ENCODE peak calls at places on chromosome 22, in eight cellular contexts. One of them, this sample, is unnamed.

GRCh38 chr22:29485448-29485847 is 5.4 kb downstream of the NEFH start:
- DNase-seq in CD8-positive, alpha-beta T cell: no peak
- DNase-seq in HCT116: no peak
- DNase-seq in body of pancreas: no peak
- DNase-seq in heart right ventricle: no peak
- DNase-seq in spleen: no peak
- DNase-seq in hepatocyte: no peak
- DNase-seq in thoracic aorta: no peak
- DNase-seq in this sample: no peak

GRCh38 chr22:33851985-33852384 is 68.3 kb downstream of the LARGE1 start:
- DNase-seq in CD8-positive, alpha-beta T cell: no peak
- DNase-seq in HCT116: no peak
- DNase-seq in body of pancreas: no peak
- DNase-seq in heart right ventricle: no peak
- DNase-seq in spleen: no peak
- DNase-seq in hepatocyte: no peak
- DNase-seq in thoracic aorta: no peak
- DNase-seq in this sample: no peak

GRCh38 chr22:36144886-36145541 is 15.5 kb downstream of the APOL3 start:
- DNase-seq in CD8-positive, alpha-beta T cell: peak; percentile 42
- DNase-seq in HCT116: peak; percentile 13
- DNase-seq in body of pancreas: peak; percentile 77
- DNase-seq in heart right ventricle: peak; percentile 79
- DNase-seq in spleen: peak; percentile 81
- DNase-seq in hepatocyte: peak; percentile 82
- DNase-seq in thoracic aorta: no peak
- DNase-seq in this sample: peak; percentile 51

GRCh38 chr22:47168900-47169800 is 406.7 kb downstream of the TBC1D22A start:
- DNase-seq in CD8-positive, alpha-beta T cell: no peak
- DNase-seq in HCT116: no peak
- DNase-seq in body of pancreas: peak; percentile 12
- DNase-seq in heart right ventricle: no peak
- DNase-seq in spleen: peak; percentile 63
- DNase-seq in hepatocyte: no peak
- DNase-seq in thoracic aorta: no peak
- DNase-seq in this sample: no peak

GRCh38 chr22:41175546-41175945 is 29.6 kb upstream of the L3MBTL2 start:
- DNase-seq in CD8-positive, alpha-beta T cell: no peak
- DNase-seq in HCT116: no peak
- DNase-seq in body of pancreas: no peak
- DNase-seq in heart right ventricle: no peak
- DNase-seq in spleen: no peak
- DNase-seq in hepatocyte: no peak
- DNase-seq in thoracic aorta: no peak
- DNase-seq in this sample: no peak

GRCh38 chr22:21697866-21698265 is 32.1 kb downstream of the PPIL2 start:
- DNase-seq in CD8-positive, alpha-beta T cell: no peak
- DNase-seq in HCT116: no peak
- DNase-seq in body of pancreas: no peak
- DNase-seq in heart right ventricle: no peak
- DNase-seq in spleen: no peak
- DNase-seq in hepatocyte: no peak
- DNase-seq in thoracic aorta: no peak
- DNase-seq in this sample: no peak

GRCh38 chr22:45888221-45889092 is 88.5 kb downstream of the WNT7B start:
- DNase-seq in CD8-positive, alpha-beta T cell: no peak
- DNase-seq in HCT116: no peak
- DNase-seq in body of pancreas: no peak
- DNase-seq in heart right ventricle: no peak
- DNase-seq in spleen: peak; percentile 37
- DNase-seq in hepatocyte: no peak
- DNase-seq in thoracic aorta: no peak
- DNase-seq in this sample: no peak

GRCh38 chr22:27998511-27999410 is 79.7 kb upstream of the PITPNB start:
- DNase-seq in CD8-positive, alpha-beta T cell: no peak
- DNase-seq in HCT116: no peak
- DNase-seq in body of pancreas: no peak
- DNase-seq in heart right ventricle: no peak
- DNase-seq in spleen: peak; percentile 70
- DNase-seq in hepatocyte: no peak
- DNase-seq in thoracic aorta: no peak
- DNase-seq in this sample: peak; percentile 12

GRCh38 chr22:36912694-36913430 is 566 bp upstream of the CSF2RB start:
- DNase-seq in CD8-positive, alpha-beta T cell: no peak
- DNase-seq in HCT116: no peak
- DNase-seq in body of pancreas: peak; percentile 31
- DNase-seq in heart right ventricle: no peak
- DNase-seq in spleen: no peak
- DNase-seq in hepatocyte: no peak
- DNase-seq in thoracic aorta: no peak
- DNase-seq in this sample: no peak

GRCh38 chr22:30016596-30016995 is 63.7 kb upstream of the HORMAD2 start:
- DNase-seq in CD8-positive, alpha-beta T cell: no peak
- DNase-seq in HCT116: no peak
- DNase-seq in body of pancreas: no peak
- DNase-seq in heart right ventricle: no peak
- DNase-seq in spleen: no peak
- DNase-seq in hepatocyte: no peak
- DNase-seq in thoracic aorta: no peak
- DNase-seq in this sample: no peak

GRCh38 chr22:30827646-30828045 is 133.0 kb downstream of the OSBP2 start:
- DNase-seq in CD8-positive, alpha-beta T cell: no peak
- DNase-seq in HCT116: no peak
- DNase-seq in body of pancreas: no peak
- DNase-seq in heart right ventricle: no peak
- DNase-seq in spleen: no peak
- DNase-seq in hepatocyte: no peak
- DNase-seq in thoracic aorta: no peak
- DNase-seq in this sample: no peak

GRCh38 chr22:32949719-32950118 is 108.5 kb downstream of the SYN3 start:
- DNase-seq in CD8-positive, alpha-beta T cell: no peak
- DNase-seq in HCT116: no peak
- DNase-seq in body of pancreas: no peak
- DNase-seq in heart right ventricle: no peak
- DNase-seq in spleen: no peak
- DNase-seq in hepatocyte: peak; percentile 34
- DNase-seq in thoracic aorta: no peak
- DNase-seq in this sample: no peak

GRCh38 chr22:45648320-45649070 is 23.1 kb upstream of the ATXN10 start:
- DNase-seq in CD8-positive, alpha-beta T cell: no peak
- DNase-seq in HCT116: no peak
- DNase-seq in body of pancreas: no peak
- DNase-seq in heart right ventricle: no peak
- DNase-seq in spleen: peak; percentile 67
- DNase-seq in hepatocyte: no peak
- DNase-seq in thoracic aorta: no peak
- DNase-seq in this sample: no peak

GRCh38 chr22:17949926-17950473 is 74.4 kb downstream of the MICAL3 start:
- DNase-seq in CD8-positive, alpha-beta T cell: no peak
- DNase-seq in HCT116: no peak
- DNase-seq in body of pancreas: no peak
- DNase-seq in heart right ventricle: no peak
- DNase-seq in spleen: no peak
- DNase-seq in hepatocyte: no peak
- DNase-seq in thoracic aorta: no peak
- DNase-seq in this sample: no peak

GRCh38 chr22:35352214-35353111 is 28.4 kb upstream of the HMOX1 start:
- DNase-seq in CD8-positive, alpha-beta T cell: no peak
- DNase-seq in HCT116: no peak
- DNase-seq in body of pancreas: peak; percentile 80
- DNase-seq in heart right ventricle: peak; percentile 62
- DNase-seq in spleen: peak; percentile 94
- DNase-seq in hepatocyte: no peak
- DNase-seq in thoracic aorta: peak; percentile 62
- DNase-seq in this sample: peak; percentile 74

GRCh38 chr22:22741843-22742242 is 97.4 kb downstream of the GGTLC2 start:
- DNase-seq in CD8-positive, alpha-beta T cell: no peak
- DNase-seq in HCT116: no peak
- DNase-seq in body of pancreas: no peak
- DNase-seq in heart right ventricle: no peak
- DNase-seq in spleen: no peak
- DNase-seq in hepatocyte: no peak
- DNase-seq in thoracic aorta: no peak
- DNase-seq in this sample: no peak

GRCh38 chr22:24156915-24157782 is 24.1 kb upstream of the SUSD2 start:
- DNase-seq in CD8-positive, alpha-beta T cell: peak; percentile 88
- DNase-seq in HCT116: peak; percentile 67
- DNase-seq in body of pancreas: peak; percentile 88
- DNase-seq in heart right ventricle: peak; percentile 83
- DNase-seq in spleen: peak; percentile 98
- DNase-seq in hepatocyte: peak; percentile 94
- DNase-seq in thoracic aorta: peak; percentile 65
- DNase-seq in this sample: peak; percentile 86

GRCh38 chr22:20092477-20092854 is 12.4 kb downstream of the DGCR8 start:
- DNase-seq in CD8-positive, alpha-beta T cell: no peak
- DNase-seq in HCT116: no peak
- DNase-seq in body of pancreas: no peak
- DNase-seq in heart right ventricle: no peak
- DNase-seq in spleen: peak; percentile 63
- DNase-seq in hepatocyte: no peak
- DNase-seq in thoracic aorta: no peak
- DNase-seq in this sample: no peak

GRCh38 chr22:20093437-20093836 is 13.4 kb downstream of the DGCR8 start:
- DNase-seq in CD8-positive, alpha-beta T cell: no peak
- DNase-seq in HCT116: no peak
- DNase-seq in body of pancreas: peak; percentile 36
- DNase-seq in heart right ventricle: peak; percentile 77
- DNase-seq in spleen: peak; percentile 30
- DNase-seq in hepatocyte: no peak
- DNase-seq in thoracic aorta: peak; percentile 60
- DNase-seq in this sample: peak; percentile 78

GRCh38 chr22:20094158-20094807 is 14.2 kb downstream of the DGCR8 start:
- DNase-seq in CD8-positive, alpha-beta T cell: no peak
- DNase-seq in HCT116: no peak
- DNase-seq in body of pancreas: no peak
- DNase-seq in heart right ventricle: no peak
- DNase-seq in spleen: peak; percentile 64
- DNase-seq in hepatocyte: no peak
- DNase-seq in thoracic aorta: no peak
- DNase-seq in this sample: no peak

GRCh38 chr22:20096574-20097420 is 16.8 kb downstream of the DGCR8 start:
- DNase-seq in CD8-positive, alpha-beta T cell: no peak
- DNase-seq in HCT116: no peak
- DNase-seq in body of pancreas: no peak
- DNase-seq in heart right ventricle: no peak
- DNase-seq in spleen: no peak
- DNase-seq in hepatocyte: no peak
- DNase-seq in thoracic aorta: no peak
- DNase-seq in this sample: no peak

GRCh38 chr22:20095521-20095920 is 15.5 kb downstream of the DGCR8 start:
- DNase-seq in CD8-positive, alpha-beta T cell: no peak
- DNase-seq in HCT116: no peak
- DNase-seq in body of pancreas: no peak
- DNase-seq in heart right ventricle: no peak
- DNase-seq in spleen: no peak
- DNase-seq in hepatocyte: no peak
- DNase-seq in thoracic aorta: no peak
- DNase-seq in this sample: no peak
- H3K27ac ChIP-seq in CD8-positive, alpha-beta T cell: no peak overlapping the region
- H3K27ac ChIP-seq in HCT116: no peak overlapping the region
- H3K27ac ChIP-seq in body of pancreas: no peak overlapping the region
- H3K27ac ChIP-seq in heart right ventricle: no peak overlapping the region
- H3K27ac ChIP-seq in spleen: no peak overlapping the region
- H3K27ac ChIP-seq in hepatocyte: no peak overlapping the region
- H3K27ac ChIP-seq in thoracic aorta: no peak overlapping the region
- H3K27ac ChIP-seq in this sample: no peak overlapping the region

GRCh38 chr22:44143117-44143495 is 37.6 kb upstream of the PARVG start:
- DNase-seq in CD8-positive, alpha-beta T cell: no peak
- DNase-seq in HCT116: no peak
- DNase-seq in body of pancreas: peak; percentile 16
- DNase-seq in heart right ventricle: no peak
- DNase-seq in spleen: no peak
- DNase-seq in hepatocyte: no peak
- DNase-seq in thoracic aorta: no peak
- DNase-seq in this sample: no peak

GRCh38 chr22:44144046-44144569 is 36.6 kb upstream of the PARVG start:
- DNase-seq in CD8-positive, alpha-beta T cell: no peak
- DNase-seq in HCT116: no peak
- DNase-seq in body of pancreas: no peak
- DNase-seq in heart right ventricle: no peak
- DNase-seq in spleen: no peak
- DNase-seq in hepatocyte: no peak
- DNase-seq in thoracic aorta: no peak
- DNase-seq in this sample: no peak

GRCh38 chr22:44145544-44145943 is 35.2 kb upstream of the PARVG start:
- DNase-seq in CD8-positive, alpha-beta T cell: no peak
- DNase-seq in HCT116: no peak
- DNase-seq in body of pancreas: peak; percentile 16
- DNase-seq in heart right ventricle: peak; percentile 46
- DNase-seq in spleen: no peak
- DNase-seq in hepatocyte: no peak
- DNase-seq in thoracic aorta: no peak
- DNase-seq in this sample: peak; percentile 69

GRCh38 chr22:44142421-44143116 is 38.2 kb upstream of the PARVG start:
- DNase-seq in CD8-positive, alpha-beta T cell: no peak
- DNase-seq in HCT116: no peak
- DNase-seq in body of pancreas: peak; percentile 54
- DNase-seq in heart right ventricle: no peak
- DNase-seq in spleen: no peak
- DNase-seq in hepatocyte: no peak
- DNase-seq in thoracic aorta: no peak
- DNase-seq in this sample: no peak

DNA sequence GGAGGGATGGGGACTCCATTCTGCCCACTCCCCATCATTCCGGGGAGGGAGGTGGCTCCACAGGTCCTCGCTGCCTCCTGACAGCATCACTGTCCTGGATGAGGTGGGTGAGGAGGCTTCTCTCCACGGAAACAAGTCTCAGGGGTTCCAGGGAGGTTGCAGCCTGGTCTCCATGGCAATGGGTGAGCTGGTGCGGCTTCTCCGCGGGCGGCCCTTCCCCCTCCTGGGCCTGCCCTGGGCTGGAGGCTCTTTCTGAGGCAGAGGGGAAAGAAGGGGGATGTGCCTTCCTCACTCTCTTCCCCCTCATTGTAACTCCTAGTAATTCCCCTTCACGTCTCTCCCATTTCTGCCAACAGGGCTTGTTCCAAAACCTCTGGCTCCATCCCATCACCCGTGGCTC is 37.1 kb upstream of the PARVG start:
- DNase-seq in CD8-positive, alpha-beta T cell: no peak
- DNase-seq in HCT116: no peak
- DNase-seq in body of pancreas: no peak
- DNase-seq in heart right ventricle: no peak
- DNase-seq in spleen: no peak
- DNase-seq in hepatocyte: no peak
- DNase-seq in thoracic aorta: no peak
- DNase-seq in this sample: no peak
- H3K4me1 ChIP-seq in CD8-positive, alpha-beta T cell: no peaks in the 10 kb centered on the region
- H3K4me1 ChIP-seq in HCT116: no peaks in the 10 kb centered on the region
- H3K4me1 ChIP-seq in body of pancreas: no peaks in the 10 kb centered on the region
- H3K4me1 ChIP-seq in heart right ventricle: peaks cover 28% of the 10 kb centered on the region
- H3K4me1 ChIP-seq in spleen: no peaks in the 10 kb centered on the region
- H3K4me1 ChIP-seq in hepatocyte: peaks cover 18% of the 10 kb centered on the region
- H3K4me1 ChIP-seq in thoracic aorta: no peaks in the 10 kb centered on the region
- H3K4me1 ChIP-seq in this sample: peaks cover 61% of the 10 kb centered on the region

GRCh38 chr22:38347944-38348750 is 30.9 kb upstream of the CSNK1E start:
- DNase-seq in CD8-positive, alpha-beta T cell: no peak
- DNase-seq in HCT116: no peak
- DNase-seq in body of pancreas: no peak
- DNase-seq in heart right ventricle: no peak
- DNase-seq in spleen: peak; percentile 46
- DNase-seq in hepatocyte: no peak
- DNase-seq in thoracic aorta: no peak
- DNase-seq in this sample: no peak
- TF ChIP-seq CTCF in CD8-positive, alpha-beta T cell: no peak
- TF ChIP-seq CTCF in HCT116: no peak
- TF ChIP-seq CTCF in body of pancreas: no peak
- TF ChIP-seq CTCF in heart right ventricle: no peak
- TF ChIP-seq CTCF in spleen: no peak
- TF ChIP-seq CTCF in hepatocyte: no peak
- TF ChIP-seq CTCF in thoracic aorta: no peak
- TF ChIP-seq CTCF in this sample: no peak

GRCh38 chr22:39994046-39994565 is 648 bp upstream of the FAM83F start:
- DNase-seq in CD8-positive, alpha-beta T cell: peak; percentile 65
- DNase-seq in HCT116: no peak
- DNase-seq in body of pancreas: no peak
- DNase-seq in heart right ventricle: no peak
- DNase-seq in spleen: no peak
- DNase-seq in hepatocyte: no peak
- DNase-seq in thoracic aorta: no peak
- DNase-seq in this sample: no peak
- H3K27ac ChIP-seq in CD8-positive, alpha-beta T cell: no peak overlapping the region
- H3K27ac ChIP-seq in HCT116: peak overlapping the region; percentile 61
- H3K27ac ChIP-seq in body of pancreas: peak overlapping the region; percentile 34
- H3K27ac ChIP-seq in heart right ventricle: no peak overlapping the region
- H3K27ac ChIP-seq in spleen: no peak overlapping the region
- H3K27ac ChIP-seq in hepatocyte: no peak overlapping the region
- H3K27ac ChIP-seq in thoracic aorta: no peak overlapping the region
- H3K27ac ChIP-seq in this sample: no peak overlapping the region

This sample was measured in left ventricle myocardium inferior.